ENCODE peak calls at places on chromosomes 2 and 18, in seven cellular contexts. P is IMR-90, W is neuronal stem cell, I is H1, R is H9, Y is trophoblast cell, E is mesendoderm. D is an unnamed sample.
A peak's percentile ranks its signal among the peaks of the same experiment; 100 is the strongest.

GRCh38 chr2:152475982-152476381 is 141.0 kb downstream of the FMNL2 start:
- DNase-seq in P (no peak), W (no peak), I (no peak), R (no peak), Y (no peak), E (no peak), D (no peak)

GRCh38 chr2:160226367-160226766 is 26.3 kb upstream of the ITGB6 start:
- DNase-seq in P (no peak), W (no peak), I (no peak), R (no peak), Y (no peak), E (no peak), D (no peak)

GRCh38 chr18:22191986-22192385 is 22.6 kb downstream of the GATA6 start:
- DNase-seq in P (no peak), W (no peak), I (no peak), R (no peak), Y (no peak), E (no peak), D (no peak)

GRCh38 chr18:41378628-41379027 is 576.4 kb upstream of the PIK3C3 start:
- DNase-seq in P (peak; percentile 70), W (peak; percentile 15), I (no peak), R (no peak), Y (peak; percentile 19), E (peak; percentile 52), D (peak; percentile 59)

GRCh38 chr2:134758632-134759031 is 39.8 kb upstream of the TMEM163 start:
- DNase-seq in P (no peak), W (no peak), I (no peak), R (no peak), Y (no peak), E (no peak), D (no peak)

GRCh38 chr2:1814061-1814460 is 69.7 kb upstream of the PXDN start:
- DNase-seq in P (no peak), W (no peak), I (no peak), R (no peak), Y (peak; percentile 38), E (no peak), D (no peak)

GRCh38 chr2:106065983-106066826 is 127.9 kb downstream of the UXS1 start:
- DNase-seq in P (no peak), W (no peak), I (no peak), R (peak; percentile 59), Y (no peak), E (peak; percentile 80), D (no peak)

GRCh38 chr2:95333888-95334338 is 36.8 kb downstream of the KCNIP3 start:
- DNase-seq in P (peak; percentile 97), W (no peak), I (no peak), R (no peak), Y (no peak), E (no peak), D (no peak)

GRCh38 chr2:8448822-8449577 is 232.9 kb upstream of the ID2 start:
- DNase-seq in P (no peak), W (no peak), I (no peak), R (no peak), Y (no peak), E (no peak), D (no peak)

GRCh38 chr2:95023222-95023597 is 2.3 kb upstream of the MAL start:
- DNase-seq in P (no peak), W (no peak), I (no peak), R (no peak), Y (peak; percentile 48), E (no peak), D (no peak)

GRCh38 chr2:121338281-121338680 is 53.3 kb upstream of the TFCP2L1 start:
- DNase-seq in P (no peak), W (no peak), I (peak; percentile 53), R (peak; percentile 85), Y (no peak), E (peak; percentile 66), D (no peak)

GRCh38 chr2:62774555-62775366 is 69.2 kb downstream of the EHBP1 start:
- DNase-seq in P (peak; percentile 63), W (peak; percentile 21), I (no peak), R (no peak), Y (peak; percentile 80), E (peak; percentile 29), D (peak; percentile 65)

GRCh38 chr2:20604401-20604911 is 46.4 kb downstream of the HS1BP3 start:
- DNase-seq in P (no peak), W (no peak), I (no peak), R (no peak), Y (no peak), E (no peak), D (no peak)

GRCh38 chr2:43475137-43475846 is 120.5 kb downstream of the THADA start:
- DNase-seq in P (peak; percentile 19), W (no peak), I (no peak), R (no peak), Y (no peak), E (no peak), D (no peak)

GRCh38 chr2:85648619-85649018 is 19.4 kb downstream of the SFTPB start:
- DNase-seq in P (peak; percentile 70), W (no peak), I (no peak), R (no peak), Y (peak; percentile 42), E (peak; percentile 45), D (peak; percentile 63)

GRCh38 chr2:200625958-200626363 is 40.1 kb downstream of the AOX1 start:
- DNase-seq in P (peak; percentile 36), W (no peak), I (no peak), R (no peak), Y (no peak), E (no peak), D (peak; percentile 74)

GRCh38 chr18:76281565-76281964 is 213.5 kb downstream of the ZNF516 start:
- DNase-seq in P (no peak), W (no peak), I (no peak), R (no peak), Y (no peak), E (no peak), D (no peak)

GRCh38 chr2:129722306-129723020 is 257.0 kb upstream of the RAB6C start:
- DNase-seq in P (no peak), W (no peak), I (no peak), R (peak; percentile 46), Y (peak; percentile 43), E (peak; percentile 88), D (no peak)

GRCh38 chr2:119468154-119468955 is 36.7 kb downstream of the TMEM37 start:
- DNase-seq in P (peak; percentile 25), W (no peak), I (no peak), R (no peak), Y (peak; percentile 19), E (no peak), D (no peak)

GRCh38 chr2:197464180-197464579 is 10.8 kb downstream of the COQ10B start:
- DNase-seq in P (peak; percentile 29), W (no peak), I (no peak), R (no peak), Y (no peak), E (no peak), D (no peak)

GRCh38 chr2:47313141-47313691 is 89.7 kb upstream of the MSH2 start:
- DNase-seq in P (no peak), W (no peak), I (no peak), R (no peak), Y (peak; percentile 80), E (peak; percentile 83), D (peak; percentile 22)

GRCh38 chr2:100173907-100174525 is 31.6 kb upstream of the AFF3 start:
- DNase-seq in P (no peak), W (no peak), I (no peak), R (no peak), Y (no peak), E (no peak), D (no peak)

GRCh38 chr2:205781244-205781643 is 98.9 kb downstream of the NRP2 start:
- DNase-seq in P (no peak), W (no peak), I (no peak), R (no peak), Y (no peak), E (no peak), D (no peak)

GRCh38 chr2:224986479-224986878 is 55.8 kb downstream of the DOCK10 start:
- DNase-seq in P (no peak), W (no peak), I (no peak), R (no peak), Y (no peak), E (no peak), D (no peak)

GRCh38 chr18:42689310-42689709 is 426.2 kb downstream of the RIT2 start:
- DNase-seq in P (no peak), W (no peak), I (no peak), R (no peak), Y (no peak), E (no peak), D (no peak)
- H2BK5ac ChIP-seq in P (no peak overlapping the region), W (no peak overlapping the region), I (no peak overlapping the region), R (no peak overlapping the region), Y (no peak overlapping the region), E (no peak overlapping the region), D (no peak overlapping the region)

DNA sequence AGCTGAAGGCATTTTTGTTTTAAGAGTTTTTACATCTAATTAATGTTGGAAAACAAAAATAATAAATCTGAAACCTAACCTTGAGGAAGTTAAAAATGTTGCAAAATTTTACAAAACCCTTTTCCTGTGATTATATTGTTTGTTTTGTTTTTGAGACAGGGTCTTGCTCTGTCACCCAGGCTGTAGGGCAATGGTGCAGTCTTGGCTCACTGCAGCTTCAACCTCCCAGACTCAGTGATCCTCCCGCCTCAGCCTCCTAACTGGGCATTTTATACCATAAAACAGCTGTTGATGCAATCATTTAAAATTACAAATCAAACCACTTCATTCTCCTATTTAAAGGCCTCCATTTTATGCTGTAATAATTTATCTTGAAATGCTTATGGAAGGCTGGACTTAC is 1.7 kb upstream of the ZNF24 start:
- DNase-seq in P (no peak), W (no peak), I (no peak), R (no peak), Y (no peak), E (no peak), D (no peak)
- H2BK5ac ChIP-seq in P (no peak overlapping the region), W (no peak overlapping the region), I (no peak overlapping the region), R (no peak overlapping the region), Y (no peak overlapping the region), E (no peak overlapping the region), D (no peak overlapping the region)

GRCh38 chr2:135792401-135793152 is 44.4 kb downstream of the LCT start:
- DNase-seq in P (no peak), W (no peak), I (no peak), R (no peak), Y (no peak), E (no peak), D (no peak)

GRCh38 chr2:135785032-135785431 is 43.4 kb downstream of the UBXN4 start:
- DNase-seq in P (no peak), W (no peak), I (no peak), R (no peak), Y (peak; percentile 52), E (no peak), D (no peak)

GRCh38 chr2:135791418-135792190 is 45.4 kb downstream of the LCT start:
- DNase-seq in P (peak; percentile 50), W (no peak), I (no peak), R (no peak), Y (peak; percentile 50), E (no peak), D (peak; percentile 22)

DNA sequence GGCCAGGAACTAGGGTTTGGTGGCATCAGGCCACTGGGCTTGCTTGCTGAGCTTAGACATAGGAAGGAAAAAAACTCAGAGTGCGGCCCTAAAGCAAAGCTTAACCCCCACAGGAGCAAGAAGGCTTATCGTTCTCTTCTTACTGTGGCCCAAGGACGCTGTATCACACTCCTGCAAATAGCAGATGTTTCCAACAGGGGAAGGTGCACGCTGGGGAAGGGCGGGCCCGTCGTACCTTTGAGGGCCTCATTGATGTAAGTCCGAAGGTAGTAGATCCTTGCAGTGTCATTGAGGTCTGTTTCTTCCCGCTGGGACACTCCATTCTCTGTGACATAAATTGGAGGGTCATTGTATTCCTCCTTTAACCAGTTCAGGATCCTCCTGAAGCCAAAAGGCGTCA is 46.6 kb downstream of the LCT start:
- DNase-seq in P (no peak), W (no peak), I (no peak), R (no peak), Y (no peak), E (no peak), D (no peak)
- H2BK5ac ChIP-seq in P (no peak overlapping the region), W (no peak overlapping the region), I (no peak overlapping the region), R (no peak overlapping the region), Y (no peak overlapping the region), E (no peak overlapping the region), D (no peak overlapping the region)

GRCh38 chr18:46456691-46457090 is 200.3 kb downstream of the LOXHD1 start:
- DNase-seq in P (no peak), W (no peak), I (no peak), R (no peak), Y (no peak), E (no peak), D (no peak)
- H2BK5ac ChIP-seq in P (no peak overlapping the region), W (no peak overlapping the region), I (no peak overlapping the region), R (no peak overlapping the region), Y (no peak overlapping the region), E (no peak overlapping the region), D (no peak overlapping the region)